ENCODE peak calls at places on chromosomes 13 and 19, in four cellular contexts. Q is H1, H is GM12878, N is HepG2. T is an unnamed sample.

GRCh38 chr13:33480561-33480960 is 195.0 kb upstream of the STARD13 start:
- DNase-seq in Q (no peak), H (no peak), N (no peak), T (no peak)

GRCh38 chr13:41085961-41086360 is 24.7 kb downstream of the WBP4 start:
- DNase-seq in Q (peak), H (no peak), N (no peak), T (peak)

GRCh38 chr13:70856025-70856424 is 747.8 kb upstream of the KLHL1 start:
- DNase-seq in Q (no peak), H (no peak), N (no peak), T (no peak)

GRCh38 chr19:4660993-4661392 is 9.1 kb downstream of the MYDGF start:
- DNase-seq in Q (no peak), H (no peak), N (no peak), T (no peak)

GRCh38 chr19:19775891-19776205 is 42.9 kb upstream of the ZNF14 start:
- DNase-seq in Q (no peak), H (no peak), N (no peak), T (no peak)

GRCh38 chr13:26585136-26585535 is 27.7 kb downstream of the WASF3 start:
- DNase-seq in Q (no peak), H (no peak), N (no peak), T (no peak)

GRCh38 chr13:98515804-98516465 is 61.0 kb downstream of the STK24 start:
- DNase-seq in Q (no peak), H (no peak), N (no peak), T (no peak)

GRCh38 chr19:11405846-11406643 is 13.1 kb downstream of the RGL3 start:
- DNase-seq in Q (no peak), H (no peak), N (no peak), T (no peak)

DNA sequence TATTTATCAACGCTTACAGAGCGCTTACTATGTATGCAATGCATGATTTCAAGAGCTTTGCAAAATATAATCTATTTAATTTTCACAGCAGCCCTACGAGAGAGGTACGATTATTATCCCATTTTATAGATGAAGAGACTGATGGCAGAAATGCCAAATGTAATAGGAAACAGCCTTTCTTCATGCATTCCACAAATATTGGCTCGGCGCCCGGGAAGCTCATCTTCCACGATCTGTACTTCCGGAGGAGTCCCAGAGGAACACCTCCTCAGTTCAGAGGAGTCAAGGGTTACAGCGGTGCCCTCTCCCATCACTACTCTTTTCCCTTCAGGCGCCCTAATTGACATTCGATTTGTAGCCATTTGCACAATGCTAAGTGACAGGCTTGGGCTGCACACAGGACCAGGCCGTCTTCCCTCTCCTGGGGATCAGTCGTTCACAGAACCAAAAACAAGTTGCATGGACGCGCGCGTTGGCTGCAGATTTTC is 1.1 kb upstream of the ARHGAP35 start:
- DNase-seq in Q (no peak), H (no peak), N (peak), T (no peak)
- TF ChIP-seq ZNF274 in Q (no peak), H (no peak), N (no peak), T (no peak)

DNA sequence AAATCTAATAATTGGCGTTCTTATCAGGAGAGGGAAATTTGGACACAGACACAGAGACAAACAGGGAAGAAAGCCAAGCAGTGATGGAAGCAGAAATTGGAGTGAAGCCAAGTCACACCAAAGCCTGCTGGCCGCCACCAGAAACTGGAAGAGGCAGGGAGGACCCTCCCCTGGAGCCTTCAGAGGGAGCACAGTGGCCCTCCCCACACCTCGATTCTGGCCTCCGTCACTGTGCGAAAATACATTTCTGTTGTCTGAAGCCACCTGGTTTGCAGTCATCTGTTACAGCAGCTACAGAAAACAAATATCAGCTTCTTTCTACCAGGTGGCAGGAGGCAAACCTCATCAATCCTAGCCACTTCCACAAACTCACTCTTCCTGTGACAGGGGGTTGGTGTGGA is 8.3 kb upstream of the TLE6 start:
- DNase-seq in Q (no peak), H (no peak), N (no peak), T (no peak)
- TF ChIP-seq SUZ12 in Q (no peak), H (no peak), N (no peak), T (no peak)

GRCh38 chr13:44249439-44249838 is 124.2 kb upstream of the SERP2 start:
- DNase-seq in Q (no peak), H (no peak), N (no peak), T (no peak)
- TF ChIP-seq ZNF274 in Q (no peak), H (no peak), N (no peak), T (no peak)

GRCh38 chr19:49861127-49861526 is 6.2 kb downstream of the PNKP start:
- DNase-seq in Q (no peak), H (no peak), N (no peak), T (no peak)
- TF ChIP-seq SUZ12 in Q (no peak), H (no peak), N (no peak), T (no peak)

DNA sequence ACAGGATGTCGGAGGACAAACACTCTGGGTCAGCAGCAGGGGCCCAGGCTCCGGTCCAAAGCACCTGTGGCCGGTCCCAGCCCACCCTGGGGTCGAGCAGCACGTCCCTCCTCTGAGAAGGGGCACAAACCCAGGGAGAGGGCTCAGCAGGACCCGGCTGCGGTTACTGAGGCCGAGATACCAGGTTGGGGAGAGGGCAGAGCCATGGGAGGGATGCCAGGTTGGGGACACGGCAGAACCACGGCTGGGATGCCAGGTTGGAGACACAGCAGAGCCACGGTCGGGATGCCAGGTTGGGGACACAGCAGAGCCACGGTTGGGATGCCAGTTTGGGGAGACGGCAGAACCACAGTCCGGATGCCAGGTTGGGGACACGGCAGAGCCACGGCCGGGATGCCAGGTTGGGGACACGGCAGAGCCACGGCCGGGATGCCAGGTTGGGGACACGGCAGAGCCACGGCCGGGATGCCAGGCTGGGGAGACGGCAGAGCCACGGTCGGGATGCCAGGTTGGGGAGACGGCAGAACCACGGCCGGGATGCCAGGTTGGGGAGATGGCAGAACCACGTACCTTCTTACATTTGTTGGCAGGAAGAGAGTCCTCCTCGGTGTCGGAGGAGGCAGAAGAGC is 18.5 kb downstream of the MIER2 start:
- DNase-seq in Q (no peak), H (no peak), N (no peak), T (no peak)
- TF ChIP-seq ZNF274 in Q (no peak), H (no peak), N (no peak), T (no peak)

GRCh38 chr13:48028066-48028465 is 9.5 kb upstream of the NUDT15 start:
- DNase-seq in Q (no peak), H (no peak), N (no peak), T (no peak)

GRCh38 chr13:48029859-48030258 is 7.7 kb upstream of the NUDT15 start:
- DNase-seq in Q (no peak), H (no peak), N (no peak), T (no peak)
- TF ChIP-seq SUZ12 in Q (no peak), H (no peak), N (no peak), T (no peak)

GRCh38 chr19:43634516-43634876 is 5.2 kb downstream of the CADM4 start:
- DNase-seq in Q (no peak), H (no peak), N (no peak), T (no peak)
- TF ChIP-seq ZNF274 in Q (no peak), H (no peak), N (no peak), T (no peak)